ENCODE peak calls at places on chromosomes 12 and 14, in four cellular contexts. Z is NCI-H1105 treated with DMSO at 0.1 percent for 48 hours, L is Panc1, U is colonic mucosa. Q is an unnamed sample.

GRCh38 chr14:89661392-89661791 is 244.4 kb upstream of the FOXN3 start:
- DNase-seq in Z (no peak), L (no peak), U (peak), Q (no peak)

GRCh38 chr14:77249286-77249685 is 21.7 kb downstream of the NGB start:
- DNase-seq in Z (no peak), L (no peak), U (no peak), Q (no peak)

GRCh38 chr12:122190842-122191668 is 8.1 kb downstream of the LRRC43 start:
- DNase-seq in Z (peak), L (peak), U (peak), Q (no peak)

GRCh38 chr12:64450057-64450640 is 1.8 kb upstream of the TBK1 start:
- DNase-seq in Z (no peak), L (no peak), U (no peak), Q (no peak)

GRCh38 chr14:94601961-94602391 is 10.2 kb upstream of the SERPINA3 start:
- DNase-seq in Z (no peak), L (no peak), U (peak), Q (no peak)

GRCh38 chr12:55693323-55694187 is 14.1 kb downstream of the ITGA7 start:
- DNase-seq in Z (no peak), L (no peak), U (no peak), Q (no peak)

GRCh38 chr12:62604856-62605255 is 138.2 kb downstream of the MON2 start:
- DNase-seq in Z (no peak), L (no peak), U (no peak), Q (no peak)

GRCh38 chr12:92025462-92026207 is 120.0 kb downstream of the BTG1 start:
- DNase-seq in Z (no peak), L (no peak), U (no peak), Q (no peak)

GRCh38 chr14:57863471-57863870 is 2.4 kb downstream of the SLC35F4 start:
- DNase-seq in Z (no peak), L (no peak), U (no peak), Q (no peak)

GRCh38 chr12:124398578-124399227 is 103.8 kb downstream of the RFLNA start:
- DNase-seq in Z (no peak), L (no peak), U (peak), Q (no peak)

GRCh38 chr12:30585877-30586276 is 109.8 kb downstream of the IPO8 start:
- DNase-seq in Z (no peak), L (no peak), U (no peak), Q (no peak)

GRCh38 chr12:3342051-3342450 is 149.0 kb upstream of the PRMT8 start:
- DNase-seq in Z (peak), L (no peak), U (peak), Q (no peak)

GRCh38 chr12:121241203-121241970 is 31.5 kb downstream of the P2RX4 start:
- DNase-seq in Z (no peak), L (no peak), U (no peak), Q (no peak)

GRCh38 chr12:130988261-130989175 is 34.8 kb downstream of the ADGRD1 start:
- DNase-seq in Z (no peak), L (no peak), U (no peak), Q (no peak)

GRCh38 chr14:23076785-23077408 is 18.0 kb downstream of the ACIN1 start:
- DNase-seq in Z (no peak), L (no peak), U (no peak), Q (no peak)

GRCh38 chr12:95671265-95671664 is 119.3 kb downstream of the NTN4 start:
- DNase-seq in Z (no peak), L (no peak), U (no peak), Q (no peak)

GRCh38 chr14:75752907-75753594 is 92.0 kb downstream of the TTLL5 start:
- DNase-seq in Z (no peak), L (no peak), U (no peak), Q (no peak)

GRCh38 chr12:87001102-87001501 is 744.9 kb upstream of the MGAT4C start:
- DNase-seq in Z (no peak), L (no peak), U (no peak), Q (no peak)

GRCh38 chr14:104035300-104035699 is 50.2 kb upstream of the ASPG start:
- DNase-seq in Z (no peak), L (no peak), U (no peak), Q (no peak)

GRCh38 chr14:54447231-54447692 is 6.1 kb upstream of the CNIH1 start:
- DNase-seq in Z (no peak), L (no peak), U (peak), Q (no peak)

GRCh38 chr14:81509838-81510452 is 23.7 kb downstream of the SEL1L start:
- DNase-seq in Z (no peak), L (no peak), U (no peak), Q (peak)

GRCh38 chr14:52950410-52950897 is 396 bp downstream of the FERMT2 start:
- DNase-seq in Z (peak), L (no peak), U (peak), Q (no peak)

GRCh38 chr14:63276492-63277342 is 42.0 kb downstream of the GPHB5 start:
- DNase-seq in Z (peak), L (peak), U (no peak), Q (peak)

GRCh38 chr12:12272869-12273268 is 6.0 kb upstream of the LRP6 start:
- DNase-seq in Z (no peak), L (no peak), U (no peak), Q (no peak)

GRCh38 chr14:58465425-58465824 is 37.9 kb downstream of the KIAA0586 start:
- DNase-seq in Z (no peak), L (no peak), U (no peak), Q (no peak)

GRCh38 chr12:51128905-51129304 is 44.0 kb downstream of the TFCP2 start:
- DNase-seq in Z (no peak), L (no peak), U (no peak), Q (no peak)

GRCh38 chr14:96205059-96205993 is 687 bp downstream of the BDKRB2 start:
- DNase-seq in Z (no peak), L (no peak), U (peak), Q (no peak)

GRCh38 chr14:84857571-84857970 is 672.4 kb upstream of the FLRT2 start:
- DNase-seq in Z (no peak), L (no peak), U (no peak), Q (no peak)

GRCh38 chr12:6263931-6264330 is 46.6 kb upstream of the PLEKHG6 start:
- DNase-seq in Z (no peak), L (no peak), U (no peak), Q (no peak)

GRCh38 chr12:110538869-110539622 is 36.9 kb downstream of the RAD9B start:
- DNase-seq in Z (no peak), L (no peak), U (peak), Q (no peak)

GRCh38 chr14:64878775-64879634 is 702 bp downstream of the SPTB start:
- DNase-seq in Z (peak), L (no peak), U (peak), Q (no peak)